ENCODE peak calls at places on chromosomes 16 and 17, in eight cellular contexts. A is heart left ventricle, K is mesothelial cell of epicardium, P is upper lobe of left lung, Q is body of pancreas, Y is transverse colon, J is heart right ventricle, H is Calu3. U is an unnamed sample.

GRCh38 chr17:21199311-21199710 is 14.7 kb downstream of the TMEM11 start:
- DNase-seq in A (no peak), K (no peak), P (no peak), Q (no peak), Y (no peak), J (no peak), H (no peak), U (peak; percentile 83)

GRCh38 chr16:27448531-27449433 is 46.8 kb downstream of the IL21R start:
- DNase-seq in A (peak; percentile 19), K (no peak), P (no peak), Q (no peak), Y (no peak), J (no peak), H (no peak), U (no peak)

GRCh38 chr17:2181206-2181983 is 122.2 kb downstream of the SMG6 start:
- DNase-seq in A (peak; percentile 89), K (no peak), P (no peak), Q (no peak), Y (peak; percentile 52), J (peak; percentile 75), H (no peak), U (no peak)

GRCh38 chr16:17063156-17063555 is 407.6 kb downstream of the XYLT1 start:
- DNase-seq in A (no peak), K (no peak), P (no peak), Q (no peak), Y (no peak), J (no peak), H (no peak), U (no peak)

GRCh38 chr16:52050418-52050817 is 496.5 kb downstream of the TOX3 start:
- DNase-seq in A (no peak), K (no peak), P (no peak), Q (no peak), Y (no peak), J (no peak), H (peak; percentile 78), U (no peak)

GRCh38 chr16:73066321-73066926 is 18.5 kb upstream of the ZFHX3 start:
- DNase-seq in A (peak; percentile 42), K (no peak), P (no peak), Q (no peak), Y (no peak), J (no peak), H (no peak), U (no peak)

GRCh38 chr16:87836346-87836843 is 32.9 kb downstream of the SLC7A5 start:
- DNase-seq in A (no peak), K (no peak), P (no peak), Q (no peak), Y (no peak), J (no peak), H (no peak), U (no peak)

GRCh38 chr16:2296662-2297505 is 29.0 kb upstream of the RNPS1 start:
- DNase-seq in A (no peak), K (no peak), P (no peak), Q (peak; percentile 61), Y (no peak), J (no peak), H (peak; percentile 39), U (no peak)

GRCh38 chr16:596736-597060 is 6.8 kb downstream of the RAB40C start:
- DNase-seq in A (no peak), K (no peak), P (no peak), Q (peak; percentile 32), Y (no peak), J (no peak), H (no peak), U (no peak)

GRCh38 chr17:60802377-60802776 is 124.7 kb downstream of the BCAS3 start:
- DNase-seq in A (no peak), K (no peak), P (no peak), Q (no peak), Y (no peak), J (no peak), H (no peak), U (no peak)

GRCh38 chr17:18963126-18964017 is 11.4 kb downstream of the SLC5A10 start:
- DNase-seq in A (no peak), K (no peak), P (no peak), Q (no peak), Y (peak; percentile 52), J (no peak), H (no peak), U (no peak)

GRCh38 chr16:85385463-85386331 is 227.4 kb upstream of the GSE1 start:
- DNase-seq in A (no peak), K (peak; percentile 19), P (no peak), Q (no peak), Y (no peak), J (peak; percentile 15), H (no peak), U (no peak)
- TF ChIP-seq CTCF in A (no peak), K (no peak), P (no peak), Q (no peak), Y (no peak), J (no peak), H (no peak), U (no peak)

DNA sequence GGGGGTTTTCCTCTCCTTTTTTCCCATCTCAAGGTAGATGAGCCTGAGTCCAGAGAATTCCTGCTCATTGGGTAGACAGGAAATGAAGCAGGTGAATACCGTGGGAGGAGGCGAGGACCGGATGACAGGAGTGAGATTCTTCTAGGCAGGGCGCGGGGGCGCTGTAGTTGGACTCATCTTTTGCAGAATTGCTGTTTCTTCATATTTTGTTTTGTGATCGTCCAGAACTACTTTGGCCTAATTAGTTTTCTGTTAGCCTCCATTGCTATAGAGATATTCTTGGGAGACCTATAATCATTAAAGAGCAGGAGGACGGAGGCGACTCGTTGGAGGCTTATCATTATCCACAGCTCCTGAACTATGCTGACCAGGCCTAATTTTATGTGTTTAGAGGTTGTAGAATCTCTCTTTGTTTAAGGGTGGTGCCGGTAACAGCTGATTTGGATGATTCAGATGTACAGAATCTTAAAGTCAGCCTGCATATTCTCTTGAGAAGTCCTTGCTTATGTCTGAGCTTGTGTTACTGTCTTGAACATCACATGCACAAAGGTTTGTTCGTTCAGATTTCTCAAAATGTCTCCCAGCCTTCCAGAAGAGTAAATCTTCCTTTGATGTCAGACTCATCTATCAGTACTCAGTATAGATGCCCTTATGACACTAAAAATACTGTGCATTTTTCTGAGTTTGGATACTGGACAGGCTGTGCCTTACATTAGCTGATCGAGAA is 741 bp downstream of the ATP6V0A1 start:
- DNase-seq in A (peak; percentile 38), K (peak; percentile 45), P (peak; percentile 68), Q (peak; percentile 34), Y (peak; percentile 66), J (peak; percentile 41), H (peak; percentile 70), U (no peak)
- TF ChIP-seq CTCF in A (no peak), K (no peak), P (no peak), Q (peak; percentile 15), Y (peak; percentile 20), J (no peak), H (no peak), U (peak; percentile 51)

DNA sequence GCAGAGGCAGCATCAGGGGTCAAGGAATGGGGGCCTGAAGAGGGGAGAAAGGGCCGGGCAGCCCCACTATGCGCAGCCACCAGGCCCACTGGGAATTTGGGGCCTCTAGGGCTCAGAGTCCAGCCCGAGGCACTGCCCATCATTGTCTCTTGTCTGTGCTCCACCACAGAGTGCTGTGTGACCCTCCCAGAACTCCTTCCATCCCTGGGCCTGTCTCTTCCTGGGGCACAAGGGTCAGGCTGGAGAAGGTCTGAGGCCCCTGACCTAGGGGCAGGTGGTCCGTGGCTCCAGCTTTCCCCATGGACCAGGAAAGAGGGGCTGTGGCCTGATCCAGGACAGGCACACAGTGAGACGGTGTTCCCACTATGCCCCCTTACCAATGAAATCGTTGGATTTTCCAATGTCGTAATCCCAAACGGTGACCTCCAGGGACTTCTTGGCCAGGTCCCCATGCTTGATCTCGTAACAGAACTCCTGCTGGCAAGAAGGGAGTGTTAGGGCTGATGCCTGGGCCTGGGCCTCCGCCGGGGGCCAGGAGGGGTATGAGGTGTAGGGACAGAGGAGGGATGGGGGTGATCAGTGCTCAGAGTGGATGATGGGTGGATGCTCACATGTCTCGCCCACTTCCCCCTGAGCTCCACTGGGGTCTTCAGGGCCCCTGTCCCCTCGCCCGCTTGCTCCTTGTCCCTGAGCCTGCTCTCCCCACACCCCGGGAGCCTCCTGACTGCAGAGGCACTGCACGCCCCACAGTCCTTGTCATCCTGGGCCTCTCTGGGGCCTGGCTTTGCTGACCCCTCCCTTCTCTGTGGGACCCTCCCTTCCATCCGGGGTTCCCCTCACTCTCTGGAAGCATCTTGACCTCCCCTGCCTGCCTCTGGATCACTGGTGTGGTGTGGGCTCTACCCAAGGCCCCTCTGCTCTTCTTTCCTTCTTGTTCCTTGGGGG is 10.7 kb downstream of the SCGB1C2 start:
- DNase-seq in A (no peak), K (peak; percentile 29), P (peak; percentile 3), Q (peak; percentile 6), Y (no peak), J (no peak), H (no peak), U (no peak)
- TF ChIP-seq CTCF in A (no peak), K (no peak), P (no peak), Q (no peak), Y (no peak), J (no peak), H (no peak), U (no peak)

DNA sequence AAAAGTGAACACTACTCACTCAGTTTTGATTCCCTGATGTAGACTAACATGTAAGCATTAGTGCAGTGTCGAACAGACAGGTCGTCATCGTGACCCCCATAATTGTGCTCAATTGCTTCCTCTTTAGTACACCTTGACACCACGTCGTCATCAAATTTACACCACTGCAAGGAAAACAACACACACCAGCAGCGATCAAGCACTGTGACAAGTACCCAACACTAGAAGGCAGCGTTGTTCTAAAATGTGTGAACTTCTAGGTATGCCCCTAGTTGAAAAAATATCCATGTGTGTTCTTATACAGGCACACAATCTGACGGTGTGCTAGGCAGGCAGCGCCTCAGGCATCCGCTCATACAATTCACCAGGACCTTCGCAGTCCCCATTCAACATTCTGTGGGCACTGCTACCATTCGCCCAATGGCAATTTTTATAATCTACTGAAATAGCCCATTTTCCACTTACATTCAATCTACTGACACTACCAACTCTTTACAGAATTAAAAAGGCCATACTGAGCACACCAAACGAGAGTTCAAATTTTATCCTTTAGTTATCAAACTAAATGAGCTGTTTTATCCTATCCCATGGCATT is 23.1 kb downstream of the LITAFD start:
- DNase-seq in A (no peak), K (no peak), P (no peak), Q (no peak), Y (no peak), J (no peak), H (peak; percentile 29), U (no peak)
- TF ChIP-seq CTCF in A (no peak), K (no peak), P (no peak), Q (peak; percentile 48), Y (peak; percentile 15), J (peak; percentile 22), H (no peak), U (peak; percentile 54)

DNA sequence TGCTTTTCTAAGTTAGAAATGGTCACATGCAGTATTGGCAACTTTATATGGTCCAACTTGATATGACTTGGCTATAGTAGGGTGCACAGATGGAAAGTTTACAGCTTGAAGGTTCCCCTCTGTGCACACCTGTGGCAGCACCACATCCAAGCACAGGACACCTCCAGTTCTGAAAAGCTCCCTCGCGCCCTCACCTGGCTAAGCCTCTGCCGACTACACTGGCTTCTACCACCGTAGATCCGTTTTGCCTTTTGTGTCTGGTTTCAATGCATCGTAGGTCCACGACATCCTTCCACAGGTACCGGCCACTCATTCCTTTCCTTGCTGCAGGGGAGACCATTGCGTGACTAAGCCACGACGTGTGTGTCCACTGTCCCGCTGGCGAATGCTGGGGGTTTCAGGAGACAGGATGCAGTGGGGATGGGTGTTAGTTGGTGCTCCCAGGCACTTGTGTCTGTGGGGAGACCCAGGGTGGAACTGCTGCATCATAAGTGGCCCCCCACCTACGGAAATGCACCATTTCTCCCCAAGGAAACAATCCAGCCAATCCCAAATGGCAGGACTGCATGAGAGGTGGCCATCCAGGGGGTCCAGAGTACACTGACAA is 4.9 kb upstream of the RASD1 start:
- DNase-seq in A (no peak), K (no peak), P (no peak), Q (no peak), Y (no peak), J (no peak), H (no peak), U (no peak)
- TF ChIP-seq CTCF in A (no peak), K (no peak), P (no peak), Q (peak; percentile 41), Y (no peak), J (no peak), H (no peak), U (no peak)